ENCODE peak calls at places on chromosomes 4 and X, in four cellular contexts. Y is RWPE1, G is right atrium auricular region, C is Calu3. F is an unnamed sample.

GRCh38 chr4:129239088-129239487 is 143.1 kb downstream of the C4orf33 start:
- DNase-seq in Y (no peak), G (no peak), C (no peak), F (no peak)

GRCh38 chr4:845233-845835 is 19.4 kb upstream of the CPLX1 start:
- DNase-seq in Y (no peak), G (no peak), C (no peak), F (no peak)

GRCh38 chrX:65994519-65995501 is 45.1 kb downstream of the VSIG4 start:
- DNase-seq in Y (no peak), G (no peak), C (no peak), F (no peak)

GRCh38 chr4:81084029-81084428 is 53.5 kb downstream of the BMP3 start:
- DNase-seq in Y (peak), G (no peak), C (no peak), F (no peak)

GRCh38 chrX:40262641-40263560 is 165.1 kb upstream of the BCOR start:
- DNase-seq in Y (peak), G (no peak), C (peak), F (no peak)

GRCh38 chrX:150848914-150849365 is 49.5 kb downstream of the CD99L2 start:
- DNase-seq in Y (no peak), G (no peak), C (no peak), F (no peak)

GRCh38 chrX:67780694-67781109 is 236.9 kb downstream of the AR start:
- DNase-seq in Y (peak), G (peak), C (peak), F (no peak)

GRCh38 chr4:54082168-54082567 is 17.8 kb upstream of the CHIC2 start:
- DNase-seq in Y (peak), G (no peak), C (peak), F (no peak)

GRCh38 chr4:140884431-140885058 is 128.4 kb upstream of the TBC1D9 start:
- DNase-seq in Y (peak), G (no peak), C (peak), F (no peak)

GRCh38 chrX:20140410-20140809 is 1.2 kb downstream of the EIF1AX start:
- DNase-seq in Y (no peak), G (no peak), C (no peak), F (no peak)

GRCh38 chrX:38221391-38221929 is 789 bp upstream of the SRPX start:
- DNase-seq in Y (no peak), G (no peak), C (no peak), F (no peak)

GRCh38 chrX:121336831-121337421 is 289.5 kb downstream of the GLUD2 start:
- DNase-seq in Y (peak), G (no peak), C (peak), F (no peak)

GRCh38 chr4:56310401-56310800 is 76.9 kb downstream of the AASDH start:
- DNase-seq in Y (no peak), G (no peak), C (no peak), F (no peak)

GRCh38 chrX:119155416-119156035 is 27.9 kb upstream of the KIAA1210 start:
- DNase-seq in Y (peak), G (no peak), C (no peak), F (no peak)

GRCh38 chr4:113744667-113745241 is 16.8 kb downstream of the CAMK2D start:
- DNase-seq in Y (no peak), G (no peak), C (no peak), F (no peak)

GRCh38 chr4:148204892-148205291 is 237.3 kb downstream of the NR3C2 start:
- DNase-seq in Y (no peak), G (no peak), C (no peak), F (no peak)

GRCh38 chrX:129653985-129654651 is 638 bp downstream of the APLN start:
- DNase-seq in Y (no peak), G (peak), C (peak), F (no peak)

GRCh38 chr4:107115185-107115847 is 79.2 kb upstream of the DKK2 start:
- DNase-seq in Y (no peak), G (no peak), C (no peak), F (no peak)

GRCh38 chr4:126947536-126947935 is 685.2 kb upstream of the INTU start:
- DNase-seq in Y (no peak), G (no peak), C (no peak), F (no peak)

GRCh38 chr4:154160925-154161324 is 330.7 kb downstream of the DCHS2 start:
- DNase-seq in Y (no peak), G (no peak), C (no peak), F (no peak)

GRCh38 chrX:119236599-119237525 is 777 bp downstream of the PGRMC1 start:
- DNase-seq in Y (peak), G (no peak), C (peak), F (peak)

GRCh38 chrX:135595543-135595942 is 75.1 kb downstream of the INTS6L start:
- DNase-seq in Y (no peak), G (no peak), C (no peak), F (no peak)

GRCh38 chrX:135591871-135592270 is 71.4 kb downstream of the INTS6L start:
- DNase-seq in Y (no peak), G (no peak), C (no peak), F (no peak)

DNA sequence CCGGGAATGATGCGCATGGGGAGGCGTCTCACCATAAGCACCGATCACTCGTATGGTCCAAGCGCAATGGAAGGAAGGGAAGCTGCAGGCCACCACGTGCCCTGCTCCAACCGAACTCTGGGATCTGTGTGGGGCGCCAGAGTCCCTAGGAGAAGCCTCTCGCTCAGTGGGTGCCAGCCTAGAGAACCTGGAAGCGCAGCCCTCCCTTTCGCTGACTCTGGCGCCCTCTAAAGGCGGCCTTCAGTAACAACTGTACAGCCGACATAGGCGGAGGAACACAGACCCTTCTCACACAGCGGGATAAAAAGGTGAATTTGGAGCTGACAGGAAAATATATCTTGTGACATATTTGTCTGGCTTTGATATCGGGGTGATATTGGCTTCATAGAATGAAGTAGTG is 76.0 kb downstream of the INTS6L start:
- DNase-seq in Y (peak), G (no peak), C (peak), F (peak)
- TF ChIP-seq CTCF in Y (peak), G (no peak), C (no peak), F (peak)

GRCh38 chr4:112086036-112086434 is 59.2 kb upstream of the FAM241A start:
- DNase-seq in Y (no peak), G (no peak), C (no peak), F (no peak)
- TF ChIP-seq CTCF in Y (no peak), G (no peak), C (no peak), F (no peak)

DNA sequence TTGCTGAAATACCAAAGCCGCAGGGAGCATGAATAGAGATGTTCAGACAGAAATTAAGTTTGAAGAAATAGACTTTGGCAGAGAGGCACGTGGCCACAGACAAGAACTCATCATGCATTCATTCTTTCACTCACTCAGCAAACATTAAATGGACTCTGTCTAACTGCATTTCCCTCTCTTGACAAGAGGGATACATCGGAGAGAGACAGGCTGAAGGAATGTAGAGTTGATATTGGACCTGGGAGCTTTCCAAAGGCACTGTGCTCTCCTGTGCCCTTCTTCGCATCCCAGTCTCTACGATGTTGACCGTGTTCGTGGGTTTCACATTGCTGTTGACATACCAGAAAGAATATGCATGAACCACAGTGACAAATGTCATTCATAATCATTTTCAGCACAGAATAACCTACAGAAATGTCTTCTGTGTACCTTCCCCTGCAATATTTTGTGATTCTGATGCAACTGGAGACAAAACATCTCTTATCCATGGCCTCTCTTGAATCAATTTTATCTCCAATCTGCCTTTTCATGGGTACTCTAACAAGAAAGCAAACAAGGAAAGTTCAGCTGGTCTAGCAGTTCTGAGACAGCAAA is 34.8 kb upstream of the CD99 start:
- DNase-seq in Y (no peak), G (no peak), C (no peak), F (no peak)
- TF ChIP-seq CTCF in Y (no peak), G (no peak), C (no peak), F (no peak)

GRCh38 chr4:15163284-15163645 is 161.0 kb downstream of the CPEB2 start:
- DNase-seq in Y (no peak), G (no peak), C (no peak), F (no peak)

GRCh38 chr4:15164571-15164970 is 162.3 kb downstream of the CPEB2 start:
- DNase-seq in Y (no peak), G (no peak), C (no peak), F (no peak)

GRCh38 chr4:15161439-15161838 is 159.2 kb downstream of the CPEB2 start:
- DNase-seq in Y (no peak), G (no peak), C (no peak), F (no peak)

GRCh38 chr4:15162046-15162445 is 159.8 kb downstream of the CPEB2 start:
- DNase-seq in Y (no peak), G (no peak), C (no peak), F (no peak)

GRCh38 chr4:15162465-15163283 is 160.4 kb downstream of the CPEB2 start:
- DNase-seq in Y (peak), G (no peak), C (no peak), F (no peak)
- TF ChIP-seq CTCF in Y (peak), G (no peak), C (no peak), F (no peak)

GRCh38 chr4:72919464-72919863 is 150.1 kb downstream of the COX18 start:
- DNase-seq in Y (no peak), G (no peak), C (no peak), F (no peak)
- TF ChIP-seq CTCF in Y (no peak), G (no peak), C (no peak), F (no peak)

F was measured in progenitor cell of endocrine pancreas.